ENCODE peak calls at places on chromosome 19, in four cellular contexts. One of them, this sample, is unnamed.

GRCh38 chr19:40191836-40192646 is 815 bp downstream of the MAP3K10 start:
- DNase-seq in fibroblast of pulmonary artery: peak; percentile 25
- DNase-seq in astrocyte of the spinal cord: peak; percentile 12
- DNase-seq in thyroid gland: peak; percentile 29
- DNase-seq in this sample: no peak

GRCh38 chr19:39150235-39150634 is 24.6 kb downstream of the PAK4 start:
- DNase-seq in fibroblast of pulmonary artery: no peak
- DNase-seq in astrocyte of the spinal cord: no peak
- DNase-seq in thyroid gland: no peak
- DNase-seq in this sample: no peak

GRCh38 chr19:16143399-16144215 is at the start of gene HSH2D:
- DNase-seq in fibroblast of pulmonary artery: no peak
- DNase-seq in astrocyte of the spinal cord: no peak
- DNase-seq in thyroid gland: peak; percentile 72
- DNase-seq in this sample: no peak

GRCh38 chr19:53160350-53160749 is 1.5 kb upstream of the ZNF347 start:
- DNase-seq in fibroblast of pulmonary artery: no peak
- DNase-seq in astrocyte of the spinal cord: no peak
- DNase-seq in thyroid gland: no peak
- DNase-seq in this sample: no peak

GRCh38 chr19:32580353-32580900 is 563 bp upstream of the PDCD5 start:
- DNase-seq in fibroblast of pulmonary artery: no peak
- DNase-seq in astrocyte of the spinal cord: no peak
- DNase-seq in thyroid gland: no peak
- DNase-seq in this sample: no peak

GRCh38 chr19:7692417-7693088 is 9.4 kb downstream of the FCER2 start:
- DNase-seq in fibroblast of pulmonary artery: no peak
- DNase-seq in astrocyte of the spinal cord: no peak
- DNase-seq in thyroid gland: no peak
- DNase-seq in this sample: no peak

GRCh38 chr19:50894478-50895356 is 16.5 kb downstream of the KLK4 start:
- DNase-seq in fibroblast of pulmonary artery: no peak
- DNase-seq in astrocyte of the spinal cord: no peak
- DNase-seq in thyroid gland: peak; percentile 75
- DNase-seq in this sample: no peak

GRCh38 chr19:18961767-18962423 is 20.9 kb upstream of the HOMER3 start:
- DNase-seq in fibroblast of pulmonary artery: no peak
- DNase-seq in astrocyte of the spinal cord: no peak
- DNase-seq in thyroid gland: no peak
- DNase-seq in this sample: no peak

GRCh38 chr19:23241433-23241832 is 8.8 kb downstream of the ZNF724 start:
- DNase-seq in fibroblast of pulmonary artery: no peak
- DNase-seq in astrocyte of the spinal cord: peak; percentile 22
- DNase-seq in thyroid gland: no peak
- DNase-seq in this sample: no peak

GRCh38 chr19:29549105-29550070 is 23.6 kb downstream of the VSTM2B start:
- DNase-seq in fibroblast of pulmonary artery: no peak
- DNase-seq in astrocyte of the spinal cord: no peak
- DNase-seq in thyroid gland: no peak
- DNase-seq in this sample: no peak

GRCh38 chr19:29569038-29569911 is 36.8 kb upstream of the POP4 start:
- DNase-seq in fibroblast of pulmonary artery: no peak
- DNase-seq in astrocyte of the spinal cord: no peak
- DNase-seq in thyroid gland: no peak
- DNase-seq in this sample: no peak

GRCh38 chr19:17205237-17206140 is 9.7 kb upstream of the USE1 start:
- DNase-seq in fibroblast of pulmonary artery: peak; percentile 75
- DNase-seq in astrocyte of the spinal cord: peak; percentile 49
- DNase-seq in thyroid gland: peak; percentile 66
- DNase-seq in this sample: peak; percentile 29

GRCh38 chr19:6632002-6632621 is 37.8 kb downstream of the TNFSF14 start:
- DNase-seq in fibroblast of pulmonary artery: peak; percentile 84
- DNase-seq in astrocyte of the spinal cord: peak; percentile 74
- DNase-seq in thyroid gland: peak; percentile 53
- DNase-seq in this sample: peak; percentile 64

GRCh38 chr19:41882568-41883462 is at the start of gene ARHGEF1:
- DNase-seq in fibroblast of pulmonary artery: no peak
- DNase-seq in astrocyte of the spinal cord: no peak
- DNase-seq in thyroid gland: peak; percentile 40
- DNase-seq in this sample: no peak

GRCh38 chr19:42175952-42176648 is 41.4 kb downstream of the DEDD2 start:
- DNase-seq in fibroblast of pulmonary artery: peak; percentile 23
- DNase-seq in astrocyte of the spinal cord: peak; percentile 23
- DNase-seq in thyroid gland: peak; percentile 15
- DNase-seq in this sample: no peak

GRCh38 chr19:29963576-29963975 is 21.5 kb downstream of the URI1 start:
- DNase-seq in fibroblast of pulmonary artery: no peak
- DNase-seq in astrocyte of the spinal cord: no peak
- DNase-seq in thyroid gland: peak; percentile 37
- DNase-seq in this sample: no peak

GRCh38 chr19:8050274-8051096 is 2.1 kb upstream of the CCL25 start:
- DNase-seq in fibroblast of pulmonary artery: peak; percentile 71
- DNase-seq in astrocyte of the spinal cord: peak; percentile 55
- DNase-seq in thyroid gland: peak; percentile 73
- DNase-seq in this sample: peak; percentile 71

GRCh38 chr19:34794289-34794960 is 21.4 kb upstream of the ZNF599 start:
- DNase-seq in fibroblast of pulmonary artery: peak; percentile 26
- DNase-seq in astrocyte of the spinal cord: no peak
- DNase-seq in thyroid gland: no peak
- DNase-seq in this sample: no peak

GRCh38 chr19:23409392-23410048 is 14.2 kb upstream of the ZNF91 start:
- DNase-seq in fibroblast of pulmonary artery: no peak
- DNase-seq in astrocyte of the spinal cord: no peak
- DNase-seq in thyroid gland: no peak
- DNase-seq in this sample: no peak

GRCh38 chr19:9342610-9343304 is 18.8 kb downstream of the ZNF559 start:
- DNase-seq in fibroblast of pulmonary artery: peak; percentile 6
- DNase-seq in astrocyte of the spinal cord: peak; percentile 9
- DNase-seq in thyroid gland: no peak
- DNase-seq in this sample: no peak

GRCh38 chr19:3826163-3826562 is 40.0 kb upstream of the MATK start:
- DNase-seq in fibroblast of pulmonary artery: no peak
- DNase-seq in astrocyte of the spinal cord: no peak
- DNase-seq in thyroid gland: no peak
- DNase-seq in this sample: no peak

GRCh38 chr19:7832009-7832408 is 2.0 kb downstream of the EVI5L start:
- DNase-seq in fibroblast of pulmonary artery: no peak
- DNase-seq in astrocyte of the spinal cord: no peak
- DNase-seq in thyroid gland: no peak
- DNase-seq in this sample: no peak

GRCh38 chr19:45059258-45059965 is 16.9 kb downstream of the ZNF296 start:
- DNase-seq in fibroblast of pulmonary artery: peak; percentile 85
- DNase-seq in astrocyte of the spinal cord: peak; percentile 70
- DNase-seq in thyroid gland: peak; percentile 72
- DNase-seq in this sample: peak; percentile 77

GRCh38 chr19:46365561-46365960 is 18.7 kb downstream of the PPP5C start:
- DNase-seq in fibroblast of pulmonary artery: no peak
- DNase-seq in astrocyte of the spinal cord: peak; percentile 57
- DNase-seq in thyroid gland: no peak
- DNase-seq in this sample: peak; percentile 46

GRCh38 chr19:4521170-4521887 is 3.0 kb upstream of the PLIN4 start:
- DNase-seq in fibroblast of pulmonary artery: no peak
- DNase-seq in astrocyte of the spinal cord: no peak
- DNase-seq in thyroid gland: no peak
- DNase-seq in this sample: no peak

GRCh38 chr19:54517483-54517882 is 14.9 kb downstream of the LAIR2 start:
- DNase-seq in fibroblast of pulmonary artery: peak; percentile 40
- DNase-seq in astrocyte of the spinal cord: peak; percentile 17
- DNase-seq in thyroid gland: peak; percentile 29
- DNase-seq in this sample: peak; percentile 33

GRCh38 chr19:32404213-32404938 is 1.2 kb upstream of the DPY19L3 start:
- DNase-seq in fibroblast of pulmonary artery: peak; percentile 28
- DNase-seq in astrocyte of the spinal cord: no peak
- DNase-seq in thyroid gland: peak; percentile 8
- DNase-seq in this sample: no peak

GRCh38 chr19:13122980-13123957 is 5.2 kb downstream of the NACC1 start:
- DNase-seq in fibroblast of pulmonary artery: no peak
- DNase-seq in astrocyte of the spinal cord: no peak
- DNase-seq in thyroid gland: no peak
- DNase-seq in this sample: no peak

GRCh38 chr19:41537789-41538188 is 38.2 kb upstream of the CEACAM21 start:
- DNase-seq in fibroblast of pulmonary artery: peak; percentile 60
- DNase-seq in astrocyte of the spinal cord: peak; percentile 6
- DNase-seq in thyroid gland: no peak
- DNase-seq in this sample: peak; percentile 36

GRCh38 chr19:6241056-6241455 is 38.7 kb downstream of the MLLT1 start:
- DNase-seq in fibroblast of pulmonary artery: no peak
- DNase-seq in astrocyte of the spinal cord: no peak
- DNase-seq in thyroid gland: no peak
- DNase-seq in this sample: no peak

GRCh38 chr19:38647368-38647965 is at the start of gene ACTN4:
- DNase-seq in fibroblast of pulmonary artery: peak; percentile 97
- DNase-seq in astrocyte of the spinal cord: peak; percentile 98
- DNase-seq in thyroid gland: peak; percentile 99
- DNase-seq in this sample: peak; percentile 97

GRCh38 chr19:54837542-54837941 is 12.7 kb upstream of the KIR3DL2 start:
- DNase-seq in fibroblast of pulmonary artery: no peak
- DNase-seq in astrocyte of the spinal cord: no peak
- DNase-seq in thyroid gland: no peak
- DNase-seq in this sample: no peak

GRCh38 chr19:28887920-28888618 is 324.9 kb downstream of the UQCRFS1 start:
- DNase-seq in fibroblast of pulmonary artery: no peak
- DNase-seq in astrocyte of the spinal cord: no peak
- DNase-seq in thyroid gland: no peak
- DNase-seq in this sample: no peak

GRCh38 chr19:36009220-36009619 is 607 bp upstream of the SYNE4 start:
- DNase-seq in fibroblast of pulmonary artery: peak; percentile 58
- DNase-seq in astrocyte of the spinal cord: peak; percentile 50
- DNase-seq in thyroid gland: peak; percentile 76
- DNase-seq in this sample: peak; percentile 40

GRCh38 chr19:28998974-28999373 is 214.0 kb downstream of the UQCRFS1 start:
- DNase-seq in fibroblast of pulmonary artery: no peak
- DNase-seq in astrocyte of the spinal cord: no peak
- DNase-seq in thyroid gland: no peak
- DNase-seq in this sample: no peak

GRCh38 chr19:18520848-18521691 is 800 bp downstream of the ELL start:
- DNase-seq in fibroblast of pulmonary artery: no peak
- DNase-seq in astrocyte of the spinal cord: no peak
- DNase-seq in thyroid gland: peak; percentile 40
- DNase-seq in this sample: no peak

DNA sequence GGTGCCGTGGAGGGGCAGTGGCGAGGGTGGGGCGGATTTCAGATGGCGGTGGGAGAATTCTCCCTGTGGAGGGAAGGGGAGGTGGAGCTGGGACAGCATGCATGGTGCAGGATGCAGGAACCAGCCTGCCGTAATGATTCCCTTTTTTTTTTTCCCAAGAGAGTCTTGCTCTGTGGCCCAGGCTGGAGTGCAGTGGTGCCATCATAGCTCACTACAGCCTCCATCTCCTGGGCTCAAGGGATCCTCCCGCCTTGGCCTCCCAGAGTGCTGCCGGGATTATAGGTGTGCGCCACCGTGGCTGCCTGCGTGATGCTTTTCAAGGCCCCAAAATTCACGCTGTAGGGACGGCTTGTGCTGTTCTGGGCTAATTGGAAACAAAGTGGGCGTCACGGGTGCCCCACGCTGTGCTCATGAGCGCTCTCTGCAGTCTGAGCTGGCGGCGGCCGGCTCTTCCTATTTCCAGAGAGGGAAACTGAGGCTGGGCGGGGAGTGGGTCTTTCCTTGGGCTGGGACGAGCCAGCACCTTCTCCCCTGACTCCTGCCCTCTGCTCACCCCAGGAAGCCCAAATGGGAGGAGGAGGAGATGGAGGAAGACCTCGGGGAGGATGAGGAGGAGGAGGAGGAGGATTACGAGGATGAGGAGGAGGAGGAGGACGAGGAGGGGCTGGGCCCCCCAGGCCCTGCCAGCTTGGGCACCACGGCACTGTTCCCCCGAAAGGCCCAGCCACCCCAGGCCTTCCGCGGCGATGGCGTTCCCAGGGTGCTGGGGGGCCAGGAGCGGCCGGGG is 6.2 kb downstream of the ARID3A start:
- DNase-seq in fibroblast of pulmonary artery: no peak
- DNase-seq in astrocyte of the spinal cord: no peak
- DNase-seq in thyroid gland: no peak
- DNase-seq in this sample: no peak
- H3K4me3 ChIP-seq in fibroblast of pulmonary artery: no peak overlapping the region
- H3K4me3 ChIP-seq in astrocyte of the spinal cord: no peak overlapping the region
- H3K4me3 ChIP-seq in thyroid gland: no peak overlapping the region
- H3K4me3 ChIP-seq in this sample: no peak overlapping the region

DNA sequence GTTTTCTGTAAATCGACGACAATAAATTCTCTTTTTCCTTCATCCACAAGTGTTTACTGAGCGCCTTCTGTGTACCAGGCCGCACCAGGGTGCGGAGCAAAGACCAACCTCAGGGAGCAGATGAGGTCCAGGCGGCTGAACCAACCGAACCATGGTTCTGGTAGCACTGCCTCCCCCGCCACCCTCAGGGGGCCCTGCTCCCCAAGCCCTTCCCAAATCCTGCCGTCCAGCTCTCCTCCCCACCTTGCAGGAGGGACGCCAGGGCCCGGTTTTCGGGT is 5.1 kb downstream of the RNF225 start:
- DNase-seq in fibroblast of pulmonary artery: no peak
- DNase-seq in astrocyte of the spinal cord: no peak
- DNase-seq in thyroid gland: no peak
- DNase-seq in this sample: no peak
- H3K4me3 ChIP-seq in fibroblast of pulmonary artery: peak overlapping the region; percentile 63
- H3K4me3 ChIP-seq in astrocyte of the spinal cord: peak overlapping the region; percentile 63
- H3K4me3 ChIP-seq in thyroid gland: no peak overlapping the region
- H3K4me3 ChIP-seq in this sample: peak overlapping the region; percentile 60

DNA sequence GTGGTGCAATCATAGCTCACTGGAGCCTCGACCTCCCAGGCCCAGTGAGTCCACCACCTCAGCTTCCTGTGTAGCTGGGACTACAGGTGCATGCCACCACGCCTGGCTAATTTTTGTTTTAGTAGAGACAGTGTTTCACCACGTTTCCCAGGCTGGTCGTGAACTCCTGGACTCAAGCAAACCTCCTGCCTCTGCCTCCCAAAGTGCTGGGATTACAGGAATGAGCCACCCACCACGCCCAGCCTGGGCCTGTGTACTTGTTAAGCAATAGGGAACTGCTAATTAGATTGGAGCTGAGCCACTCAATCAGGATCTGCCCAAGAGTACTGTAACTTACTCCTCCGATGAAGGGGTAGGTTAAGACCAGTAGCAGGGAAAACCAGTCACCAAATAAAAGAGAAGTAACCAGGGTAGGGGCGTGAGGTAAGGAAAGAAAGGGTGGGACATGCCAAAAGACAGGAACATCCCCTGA is 2.4 kb downstream of the DDX39A start:
- DNase-seq in fibroblast of pulmonary artery: no peak
- DNase-seq in astrocyte of the spinal cord: no peak
- DNase-seq in thyroid gland: no peak
- DNase-seq in this sample: no peak
- H3K4me3 ChIP-seq in fibroblast of pulmonary artery: peak overlapping the region; percentile 10
- H3K4me3 ChIP-seq in astrocyte of the spinal cord: no peak overlapping the region
- H3K4me3 ChIP-seq in thyroid gland: no peak overlapping the region
- H3K4me3 ChIP-seq in this sample: no peak overlapping the region

DNA sequence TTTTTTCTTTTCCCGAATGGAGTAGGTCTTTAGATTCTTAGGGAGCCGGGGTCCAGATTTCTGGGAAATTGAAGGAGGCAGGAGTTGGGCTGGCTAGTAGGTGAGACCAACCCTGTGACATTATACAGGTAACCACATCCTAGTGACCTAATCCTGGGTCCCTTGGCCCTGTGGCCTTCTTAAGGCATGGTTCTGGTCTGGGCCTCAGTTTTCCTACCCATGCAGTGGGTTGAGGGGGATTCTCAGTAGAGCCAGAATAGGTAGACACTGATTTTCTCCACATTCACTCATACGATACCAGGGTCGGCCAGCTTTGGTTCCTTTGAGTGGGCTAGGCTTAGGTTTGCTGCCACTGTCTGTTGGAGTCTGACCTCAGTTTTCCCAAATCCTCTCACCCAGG is 7.2 kb downstream of the PPFIA3 start:
- DNase-seq in fibroblast of pulmonary artery: no peak
- DNase-seq in astrocyte of the spinal cord: no peak
- DNase-seq in thyroid gland: no peak
- DNase-seq in this sample: no peak
- H3K4me3 ChIP-seq in fibroblast of pulmonary artery: no peak overlapping the region
- H3K4me3 ChIP-seq in astrocyte of the spinal cord: no peak overlapping the region
- H3K4me3 ChIP-seq in thyroid gland: no peak overlapping the region
- H3K4me3 ChIP-seq in this sample: no peak overlapping the region